ENCODE peak calls at places on chromosomes 3 and 15, in eight cellular contexts. F is activated gamma-delta T cell treated with Interleukin-2 at 50 U/mL for 16 hours; T is Right ventricle myocardium superior; W is vagina; O is LoVo; E is activated CD8-positive, alpha-beta memory T cell treated with anti-CD3 and anti-CD28 coated beads, Interleukin-2, amount 50 U/mL, for 4 hours; I is GM23248; K is lower lobe of right lung. H is an unnamed sample.

GRCh38 chr15:84570164-84570692 is 30.6 kb upstream of the ZSCAN2 start:
- DNase-seq in K (peak; percentile 76), E (peak; percentile 58), W (no peak), T (peak; percentile 78), I (peak; percentile 76), O (peak; percentile 44), F (peak; percentile 50), H (peak; percentile 34)

GRCh38 chr3:49263490-49263889 is 13.5 kb downstream of the C3orf62 start:
- DNase-seq in W (no peak), E (no peak), F (no peak), I (no peak), K (no peak), T (peak; percentile 20), O (no peak), H (no peak)

GRCh38 chr3:118692417-118692816 is 342.2 kb downstream of the IGSF11 start:
- DNase-seq in F (no peak), W (no peak), K (no peak), O (no peak), I (no peak), E (no peak), T (no peak), H (no peak)

GRCh38 chr15:49101536-49101935 is 53.9 kb downstream of the COPS2 start:
- DNase-seq in I (peak; percentile 46), F (no peak), K (no peak), W (no peak), E (no peak), O (no peak), T (no peak), H (no peak)

GRCh38 chr15:68508485-68509189 is 70.2 kb upstream of the CORO2B start:
- DNase-seq in F (no peak), O (no peak), E (no peak), W (peak; percentile 46), T (peak; percentile 49), I (no peak), K (no peak), H (no peak)

GRCh38 chr3:194688207-194688711 is 2.6 kb downstream of the FAM43A start:
- DNase-seq in O (no peak), T (peak; percentile 71), I (peak; percentile 30), F (peak; percentile 36), E (no peak), K (peak; percentile 59), W (no peak), H (peak; percentile 66)

GRCh38 chr3:45748068-45748467 is 48.3 kb downstream of the SLC6A20 start:
- DNase-seq in K (no peak), O (no peak), F (no peak), E (no peak), W (no peak), I (no peak), T (no peak), H (no peak)

GRCh38 chr3:10627884-10628572 is 122.6 kb upstream of the ATP2B2 start:
- DNase-seq in T (no peak), F (no peak), E (no peak), I (no peak), K (no peak), W (no peak), O (peak; percentile 51), H (no peak)

GRCh38 chr3:14605070-14605469 is 46.5 kb upstream of the CCDC174 start:
- DNase-seq in I (peak; percentile 43), F (no peak), W (no peak), T (no peak), E (no peak), O (no peak), K (no peak), H (no peak)

GRCh38 chr3:99647081-99647480 is 8.7 kb downstream of the COL8A1 start:
- DNase-seq in E (no peak), W (no peak), O (no peak), T (no peak), K (no peak), I (peak; percentile 55), F (no peak), H (no peak)

GRCh38 chr15:92648190-92648875 is 7.2 kb downstream of the FAM174B start:
- DNase-seq in F (no peak), T (no peak), I (no peak), E (no peak), W (no peak), O (no peak), K (no peak), H (no peak)

GRCh38 chr3:52188586-52189404 is 9.2 kb upstream of the ALAS1 start:
- DNase-seq in F (no peak), W (no peak), T (peak; percentile 8), E (no peak), K (no peak), O (no peak), I (no peak), H (no peak)

GRCh38 chr15:78242128-78242527 is 7.8 kb upstream of the ACSBG1 start:
- DNase-seq in O (no peak), W (no peak), T (no peak), I (peak; percentile 35), E (no peak), K (no peak), F (no peak), H (no peak)

GRCh38 chr3:105444725-105445124 is 78.0 kb downstream of the ALCAM start:
- DNase-seq in T (no peak), E (no peak), K (no peak), O (no peak), I (peak; percentile 20), W (no peak), F (no peak), H (no peak)

GRCh38 chr3:42439461-42440075 is 29.2 kb upstream of the LYZL4 start:
- DNase-seq in O (no peak), F (no peak), E (no peak), I (no peak), T (no peak), W (no peak), K (no peak), H (no peak)

GRCh38 chr3:14135581-14135980 is 10.7 kb downstream of the TMEM43 start:
- DNase-seq in O (no peak), F (no peak), I (no peak), T (no peak), W (no peak), E (no peak), K (no peak), H (no peak)

GRCh38 chr15:86623236-86623635 is 543.6 kb downstream of the AGBL1 start:
- DNase-seq in F (no peak), I (no peak), T (no peak), O (no peak), E (no peak), W (no peak), K (no peak), H (no peak)

GRCh38 chr15:25176991-25177954 is 222.5 kb downstream of the SNRPN start:
- DNase-seq in I (no peak), F (peak; percentile 1), O (no peak), K (peak; percentile 31), E (peak; percentile 3), W (no peak), T (peak; percentile 10), H (no peak)

GRCh38 chr15:100341662-100342560 is at the start of gene ADAMTS17:
- DNase-seq in T (peak; percentile 96), W (peak; percentile 97), E (peak; percentile 94), O (peak; percentile 81), I (peak; percentile 91), F (peak; percentile 93), K (peak; percentile 96), H (peak; percentile 93)

GRCh38 chr3:52743721-52744120 is 27.0 kb downstream of the NEK4 start:
- DNase-seq in W (no peak), O (no peak), K (no peak), E (no peak), F (no peak), T (no peak), I (no peak), H (no peak)

GRCh38 chr15:47523669-47524068 is 193.6 kb upstream of the SEMA6D start:
- DNase-seq in T (no peak), W (no peak), O (no peak), K (no peak), F (no peak), E (no peak), I (peak; percentile 42), H (no peak)

GRCh38 chr15:78353093-78353492 is 12.9 kb downstream of the CRABP1 start:
- DNase-seq in O (no peak), E (no peak), K (no peak), F (no peak), I (peak; percentile 17), T (no peak), W (no peak), H (no peak)

GRCh38 chr3:177419904-177420601 is 222.8 kb upstream of the TBL1XR1 start:
- DNase-seq in O (no peak), K (no peak), F (no peak), T (no peak), W (no peak), I (peak; percentile 13), E (no peak), H (no peak)

H was measured in PC-9.